ENCODE peak calls at places on chromosomes 13 and 19, in seven cellular contexts. K is breast epithelium, I is Peyer's patch, D is aorta, A is lower lobe of right lung, L is HCT116, C is lung. O is an unnamed sample. For H3K36me3, the result is how much of the 10 kb centered on the place peaks cover.

GRCh38 chr13:75415720-75416119 is 66.2 kb downstream of the TBC1D4 start:
- DNase-seq in A (no peak), I (no peak), K (no peak), L (no peak), C (no peak), D (no peak), O (no peak)

GRCh38 chr13:21100994-21101757 is 39.8 kb upstream of the LATS2 start:
- DNase-seq in I (no peak), K (no peak), L (no peak), C (no peak), A (no peak), D (no peak), O (no peak)

GRCh38 chr19:6421075-6422014 is 3.3 kb downstream of the KHSRP start:
- DNase-seq in D (no peak), K (no peak), A (no peak), I (no peak), C (no peak), L (no peak), O (no peak)

GRCh38 chr19:50891253-50891625 is 18.0 kb downstream of the KLK2 start:
- DNase-seq in D (no peak), L (no peak), C (no peak), I (no peak), K (no peak), A (no peak), O (no peak)

GRCh38 chr19:19021115-19021514 is 12.2 kb downstream of the SUGP2 start:
- DNase-seq in C (no peak), K (no peak), A (no peak), L (no peak), I (no peak), D (no peak), O (no peak)

GRCh38 chr19:20388826-20389225 is 176.8 kb downstream of the ZNF737 start:
- DNase-seq in A (no peak), C (no peak), I (no peak), L (no peak), D (no peak), K (no peak), O (no peak)

GRCh38 chr13:32537580-32538233 is 888 bp downstream of the N4BP2L2 start:
- DNase-seq in D (peak), C (no peak), I (peak), A (peak), K (no peak), L (peak), O (peak)

GRCh38 chr13:75621147-75621546 is 15.0 kb upstream of the LMO7 start:
- DNase-seq in C (no peak), K (no peak), A (no peak), I (no peak), D (no peak), L (no peak), O (no peak)

GRCh38 chr13:53159439-53159838 is 130.8 kb downstream of the OLFM4 start:
- DNase-seq in D (no peak), C (no peak), I (no peak), A (no peak), L (no peak), K (no peak), O (no peak)

GRCh38 chr13:46665630-46666482 is 112.9 kb downstream of the LRCH1 start:
- DNase-seq in K (no peak), D (no peak), L (no peak), A (no peak), C (no peak), I (no peak), O (no peak)

GRCh38 chr19:42068756-42069571 is 1.0 kb downstream of the GRIK5 start:
- DNase-seq in I (no peak), K (no peak), A (no peak), C (no peak), L (no peak), D (no peak), O (peak)

GRCh38 chr13:60759499-60759898 is 362.5 kb downstream of the TDRD3 start:
- DNase-seq in I (no peak), A (no peak), K (no peak), C (peak), D (no peak), L (no peak), O (no peak)

GRCh38 chr13:49409008-49409407 is 34.9 kb downstream of the CAB39L start:
- DNase-seq in A (no peak), C (no peak), I (no peak), L (no peak), D (no peak), K (no peak), O (no peak)

GRCh38 chr13:29847501-29847983 is 2.9 kb downstream of the UBL3 start:
- DNase-seq in D (no peak), L (no peak), K (no peak), I (peak), A (no peak), C (no peak), O (no peak)

GRCh38 chr13:57716295-57716694 is 84.8 kb downstream of the PCDH17 start:
- DNase-seq in D (no peak), K (no peak), L (no peak), I (no peak), C (peak), A (no peak), O (peak)

GRCh38 chr19:10139952-10140351 is 20.3 kb upstream of the EIF3G start:
- DNase-seq in A (no peak), C (no peak), I (no peak), D (no peak), L (no peak), K (no peak), O (peak)

GRCh38 chr19:37519890-37520289 is 13.2 kb downstream of the ZNF793 start:
- DNase-seq in C (no peak), I (no peak), A (no peak), K (no peak), D (no peak), L (no peak), O (no peak)

GRCh38 chr19:46373573-46374359 is 26.9 kb downstream of the PPP5C start:
- DNase-seq in I (peak), K (peak), D (peak), L (no peak), C (peak), A (peak), O (peak)

GRCh38 chr13:107144432-107144831 is 576.5 kb upstream of the ARGLU1 start:
- DNase-seq in K (no peak), A (no peak), D (no peak), L (no peak), C (no peak), I (no peak), O (no peak)

GRCh38 chr13:74062933-74063332 is 71.3 kb downstream of the KLF12 start:
- DNase-seq in C (no peak), L (no peak), I (peak), D (peak), A (no peak), K (no peak), O (no peak)

DNA sequence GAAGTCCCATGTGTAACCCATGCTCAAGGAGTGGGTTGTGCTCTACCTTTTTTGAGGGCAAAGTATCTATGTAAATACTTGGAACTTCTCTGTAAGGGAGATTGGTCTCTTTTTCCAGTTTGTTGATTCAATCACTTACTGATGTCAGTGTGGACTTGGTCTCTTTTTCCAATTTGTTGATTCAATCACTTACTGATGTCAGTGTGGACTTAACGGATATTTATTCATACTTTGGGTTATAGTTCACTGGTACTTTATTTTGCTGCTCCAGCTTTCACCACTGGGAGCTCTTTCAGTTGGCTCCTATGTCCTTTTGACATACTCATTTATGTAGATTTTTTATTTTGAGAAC is 36.4 kb downstream of the COG3 start:
- DNase-seq in A (no peak), D (no peak), I (no peak), K (no peak), L (no peak), C (no peak), O (no peak)
- H3K36me3 ChIP-seq in A (half or more), D (under half), I (under half), K (under half), L (under half), C (under half), O (under half)

DNA sequence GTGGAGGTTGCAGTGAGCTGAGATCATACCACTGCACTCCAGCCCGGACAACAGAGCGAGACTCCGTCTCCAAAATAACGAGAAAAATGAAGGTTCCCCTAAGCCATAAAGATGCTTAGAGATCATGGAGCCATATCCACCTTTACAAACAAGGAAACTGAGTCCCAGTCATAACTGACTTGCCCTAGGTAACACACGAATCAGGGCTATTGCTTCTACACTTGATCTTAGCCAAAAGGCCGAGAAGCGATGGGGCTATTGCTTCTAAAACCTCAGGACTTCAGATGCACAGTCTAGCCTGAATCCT is 3.2 kb downstream of the DBP start:
- DNase-seq in K (no peak), I (no peak), C (no peak), L (no peak), D (no peak), A (no peak), O (no peak)
- H3K4me3 ChIP-seq in K (peak), I (no peak), C (no peak), L (peak), D (no peak), A (peak), O (peak)

GRCh38 chr19:47405197-47405550 is 14.2 kb downstream of the MEIS3 start:
- DNase-seq in D (no peak), L (no peak), C (no peak), A (no peak), I (no peak), K (no peak), O (peak)

GRCh38 chr19:47398707-47399106 is 20.6 kb downstream of the MEIS3 start:
- DNase-seq in C (no peak), A (no peak), L (no peak), D (no peak), K (no peak), I (no peak), O (peak)

GRCh38 chr19:47402504-47402903 is 16.8 kb downstream of the MEIS3 start:
- DNase-seq in D (no peak), K (no peak), I (no peak), C (no peak), A (no peak), L (no peak), O (peak)

GRCh38 chr19:47404334-47405196 is 14.8 kb downstream of the MEIS3 start:
- DNase-seq in K (no peak), I (no peak), C (no peak), A (no peak), L (no peak), D (no peak), O (peak)

DNA sequence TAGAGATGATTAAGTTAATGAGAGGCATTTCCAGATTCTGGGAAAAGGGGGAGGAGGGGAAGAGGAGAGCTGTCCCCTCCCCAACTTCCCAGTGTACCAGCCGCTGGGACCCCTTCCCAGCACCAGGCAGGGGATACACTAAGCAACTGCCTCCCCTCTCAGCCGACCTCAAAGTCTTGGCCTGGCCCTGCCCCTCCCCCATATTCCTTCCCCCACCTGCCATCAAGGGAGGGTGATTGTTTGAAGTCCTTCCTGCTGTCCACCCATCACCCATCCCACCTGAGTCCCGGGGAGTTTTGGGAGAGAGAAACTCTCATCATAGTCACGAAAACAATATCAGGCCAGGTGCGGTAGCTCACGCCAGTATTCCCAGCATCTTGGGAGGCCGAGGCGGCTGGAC is 20.1 kb downstream of the MEIS3 start:
- DNase-seq in L (no peak), D (no peak), K (no peak), C (no peak), I (no peak), A (no peak), O (peak)
- H3K36me3 ChIP-seq in L (under half), D (under half), K (under half), C (under half), I (under half), A (under half), O (under half)

GRCh38 chr13:79187917-79188699 is 217.9 kb downstream of the RBM26 start:
- DNase-seq in C (no peak), L (no peak), K (no peak), D (no peak), A (no peak), I (no peak), O (no peak)

GRCh38 chr13:79185580-79185979 is 220.5 kb downstream of the RBM26 start:
- DNase-seq in D (no peak), K (no peak), L (no peak), I (no peak), A (no peak), C (no peak), O (no peak)

GRCh38 chr13:79183231-79183630 is 222.8 kb downstream of the RBM26 start:
- DNase-seq in C (no peak), L (no peak), D (no peak), I (no peak), K (no peak), A (no peak), O (no peak)
- H3K4me3 ChIP-seq in C (no peak), L (no peak), D (no peak), I (no peak), K (no peak), A (no peak), O (no peak)

O was measured in H7.